ENCODE peak calls at places on chromosome 18, in six cellular contexts. Q is RCC 7860, R is lower lobe of right lung, C is NCI-H774, B is spleen, I is cardiac muscle cell. J is an unnamed sample.

GRCh38 chr18:10418836-10419235 is 35.6 kb upstream of the APCDD1 start:
- DNase-seq in Q (no peak), R (no peak), C (no peak), B (no peak), I (no peak), J (no peak)

GRCh38 chr18:23313379-23313778 is 139.7 kb upstream of the RIOK3 start:
- DNase-seq in Q (no peak), R (no peak), C (no peak), B (no peak), I (no peak), J (no peak)

GRCh38 chr18:60663060-60663989 is 290.8 kb upstream of the MC4R start:
- DNase-seq in Q (no peak), R (no peak), C (no peak), B (peak; percentile 64), I (no peak), J (no peak)

GRCh38 chr18:7980136-7980535 is 413.0 kb downstream of the PTPRM start:
- DNase-seq in Q (no peak), R (no peak), C (no peak), B (no peak), I (no peak), J (no peak)

GRCh38 chr18:22267225-22267624 is 97.8 kb downstream of the GATA6 start:
- DNase-seq in Q (no peak), R (no peak), C (no peak), B (no peak), I (no peak), J (no peak)

GRCh38 chr18:22200611-22201225 is 31.3 kb downstream of the GATA6 start:
- DNase-seq in Q (no peak), R (no peak), C (no peak), B (peak; percentile 78), I (no peak), J (no peak)

GRCh38 chr18:79876497-79876896 is 75.0 kb downstream of the SLC66A2 start:
- DNase-seq in Q (no peak), R (no peak), C (no peak), B (peak; percentile 58), I (no peak), J (no peak)

GRCh38 chr18:23688528-23688927 is 725 bp upstream of the LAMA3 start:
- DNase-seq in Q (no peak), R (no peak), C (no peak), B (no peak), I (no peak), J (no peak)

GRCh38 chr18:37553633-37554398 is 11.8 kb downstream of the CELF4 start:
- DNase-seq in Q (no peak), R (no peak), C (no peak), B (peak; percentile 68), I (peak; percentile 60), J (no peak)

GRCh38 chr18:79672490-79673276 is 6.9 kb upstream of the CTDP1 start:
- DNase-seq in Q (no peak), R (no peak), C (no peak), B (no peak), I (no peak), J (no peak)

GRCh38 chr18:55477537-55478300 is 110.3 kb downstream of the TCF4 start:
- DNase-seq in Q (peak; percentile 52), R (no peak), C (peak; percentile 15), B (no peak), I (peak; percentile 24), J (no peak)

GRCh38 chr18:69948919-69949537 is 1.4 kb upstream of the CD226 start:
- DNase-seq in Q (no peak), R (no peak), C (no peak), B (no peak), I (peak; percentile 12), J (no peak)

GRCh38 chr18:62485684-62486083 is 37.1 kb upstream of the ZCCHC2 start:
- DNase-seq in Q (peak; percentile 75), R (no peak), C (peak; percentile 36), B (no peak), I (no peak), J (peak; percentile 35)

GRCh38 chr18:39345321-39345720 is 1779.7 kb upstream of the CELF4 start:
- DNase-seq in Q (no peak), R (no peak), C (no peak), B (no peak), I (no peak), J (no peak)

GRCh38 chr18:58788470-58788869 is 76.2 kb upstream of the ZNF532 start:
- DNase-seq in Q (no peak), R (no peak), C (no peak), B (no peak), I (no peak), J (no peak)

GRCh38 chr18:79614211-79615028 is 65.2 kb upstream of the CTDP1 start:
- DNase-seq in Q (no peak), R (peak; percentile 27), C (no peak), B (peak; percentile 69), I (no peak), J (no peak)

GRCh38 chr18:10490401-10491289 is 35.2 kb upstream of the NAPG start:
- DNase-seq in Q (peak; percentile 17), R (no peak), C (no peak), B (peak; percentile 91), I (peak; percentile 39), J (peak; percentile 33)

J was measured in K562.